ENCODE peak calls at places on chromosome 18, in nine cellular contexts. One of them, this sample, is unnamed.

GRCh38 chr18:44789704-44790103 is 109.0 kb downstream of the SETBP1 start:
- DNase-seq in cardiac muscle cell: peak; percentile 31
- DNase-seq in nephron progenitor cell: peak; percentile 10
- DNase-seq in NCI-H1092 treated with DMSO at 0.1 percent for 48 hours: no peak
- DNase-seq in T-helper 1 cell: no peak
- DNase-seq in activated CD4-positive, alpha-beta T cell treated with anti-CD3 and anti-CD28 coated beads, Interleukin-2, amount 50 U/mL, for 48 hours: no peak
- DNase-seq in central memory CD4-positive, alpha-beta T cell: no peak
- DNase-seq in A172: no peak
- DNase-seq in HFFc6: no peak
- DNase-seq in this sample: no peak

GRCh38 chr18:3529597-3529996 is 79.6 kb downstream of the TGIF1 start:
- DNase-seq in cardiac muscle cell: peak; percentile 42
- DNase-seq in nephron progenitor cell: no peak
- DNase-seq in NCI-H1092 treated with DMSO at 0.1 percent for 48 hours: peak; percentile 86
- DNase-seq in T-helper 1 cell: no peak
- DNase-seq in activated CD4-positive, alpha-beta T cell treated with anti-CD3 and anti-CD28 coated beads, Interleukin-2, amount 50 U/mL, for 48 hours: no peak
- DNase-seq in central memory CD4-positive, alpha-beta T cell: no peak
- DNase-seq in A172: no peak
- DNase-seq in HFFc6: no peak
- DNase-seq in this sample: no peak

GRCh38 chr18:56086176-56086575 is 498.2 kb upstream of the TCF4 start:
- DNase-seq in cardiac muscle cell: no peak
- DNase-seq in nephron progenitor cell: no peak
- DNase-seq in NCI-H1092 treated with DMSO at 0.1 percent for 48 hours: no peak
- DNase-seq in T-helper 1 cell: no peak
- DNase-seq in activated CD4-positive, alpha-beta T cell treated with anti-CD3 and anti-CD28 coated beads, Interleukin-2, amount 50 U/mL, for 48 hours: no peak
- DNase-seq in central memory CD4-positive, alpha-beta T cell: no peak
- DNase-seq in A172: no peak
- DNase-seq in HFFc6: peak; percentile 5
- DNase-seq in this sample: no peak

GRCh38 chr18:12287131-12287681 is 20.8 kb upstream of the TUBB6 start:
- DNase-seq in cardiac muscle cell: no peak
- DNase-seq in nephron progenitor cell: peak; percentile 35
- DNase-seq in NCI-H1092 treated with DMSO at 0.1 percent for 48 hours: no peak
- DNase-seq in T-helper 1 cell: no peak
- DNase-seq in activated CD4-positive, alpha-beta T cell treated with anti-CD3 and anti-CD28 coated beads, Interleukin-2, amount 50 U/mL, for 48 hours: no peak
- DNase-seq in central memory CD4-positive, alpha-beta T cell: no peak
- DNase-seq in A172: no peak
- DNase-seq in HFFc6: no peak
- DNase-seq in this sample: no peak

GRCh38 chr18:23994361-23994902 is 20.1 kb upstream of the TTC39C start:
- DNase-seq in cardiac muscle cell: peak; percentile 69
- DNase-seq in nephron progenitor cell: no peak
- DNase-seq in NCI-H1092 treated with DMSO at 0.1 percent for 48 hours: peak; percentile 98
- DNase-seq in T-helper 1 cell: peak; percentile 23
- DNase-seq in activated CD4-positive, alpha-beta T cell treated with anti-CD3 and anti-CD28 coated beads, Interleukin-2, amount 50 U/mL, for 48 hours: peak; percentile 39
- DNase-seq in central memory CD4-positive, alpha-beta T cell: peak; percentile 53
- DNase-seq in A172: peak; percentile 80
- DNase-seq in HFFc6: peak; percentile 96
- DNase-seq in this sample: peak; percentile 39

GRCh38 chr18:30491815-30492551 is 550.6 kb downstream of the DSC3 start:
- DNase-seq in cardiac muscle cell: peak; percentile 18
- DNase-seq in nephron progenitor cell: no peak
- DNase-seq in NCI-H1092 treated with DMSO at 0.1 percent for 48 hours: no peak
- DNase-seq in T-helper 1 cell: no peak
- DNase-seq in activated CD4-positive, alpha-beta T cell treated with anti-CD3 and anti-CD28 coated beads, Interleukin-2, amount 50 U/mL, for 48 hours: no peak
- DNase-seq in central memory CD4-positive, alpha-beta T cell: no peak
- DNase-seq in A172: no peak
- DNase-seq in HFFc6: no peak
- DNase-seq in this sample: no peak

GRCh38 chr18:28176933-28177827 is at the start of gene CDH2:
- DNase-seq in cardiac muscle cell: peak; percentile 96
- DNase-seq in nephron progenitor cell: peak; percentile 80
- DNase-seq in NCI-H1092 treated with DMSO at 0.1 percent for 48 hours: peak; percentile 93
- DNase-seq in T-helper 1 cell: no peak
- DNase-seq in activated CD4-positive, alpha-beta T cell treated with anti-CD3 and anti-CD28 coated beads, Interleukin-2, amount 50 U/mL, for 48 hours: no peak
- DNase-seq in central memory CD4-positive, alpha-beta T cell: no peak
- DNase-seq in A172: peak; percentile 86
- DNase-seq in HFFc6: peak; percentile 82
- DNase-seq in this sample: peak; percentile 24

GRCh38 chr18:49030138-49030537 is 79.4 kb upstream of the SMAD7 start:
- DNase-seq in cardiac muscle cell: no peak
- DNase-seq in nephron progenitor cell: no peak
- DNase-seq in NCI-H1092 treated with DMSO at 0.1 percent for 48 hours: no peak
- DNase-seq in T-helper 1 cell: no peak
- DNase-seq in activated CD4-positive, alpha-beta T cell treated with anti-CD3 and anti-CD28 coated beads, Interleukin-2, amount 50 U/mL, for 48 hours: no peak
- DNase-seq in central memory CD4-positive, alpha-beta T cell: no peak
- DNase-seq in A172: no peak
- DNase-seq in HFFc6: no peak
- DNase-seq in this sample: no peak

GRCh38 chr18:77177009-77177408 is 44.4 kb upstream of the MBP start:
- DNase-seq in cardiac muscle cell: peak; percentile 16
- DNase-seq in nephron progenitor cell: no peak
- DNase-seq in NCI-H1092 treated with DMSO at 0.1 percent for 48 hours: no peak
- DNase-seq in T-helper 1 cell: no peak
- DNase-seq in activated CD4-positive, alpha-beta T cell treated with anti-CD3 and anti-CD28 coated beads, Interleukin-2, amount 50 U/mL, for 48 hours: no peak
- DNase-seq in central memory CD4-positive, alpha-beta T cell: no peak
- DNase-seq in A172: no peak
- DNase-seq in HFFc6: peak; percentile 45
- DNase-seq in this sample: no peak

GRCh38 chr18:50090370-50091312 is 104.3 kb downstream of the MYO5B start:
- DNase-seq in cardiac muscle cell: no peak
- DNase-seq in nephron progenitor cell: no peak
- DNase-seq in NCI-H1092 treated with DMSO at 0.1 percent for 48 hours: no peak
- DNase-seq in T-helper 1 cell: no peak
- DNase-seq in activated CD4-positive, alpha-beta T cell treated with anti-CD3 and anti-CD28 coated beads, Interleukin-2, amount 50 U/mL, for 48 hours: no peak
- DNase-seq in central memory CD4-positive, alpha-beta T cell: no peak
- DNase-seq in A172: no peak
- DNase-seq in HFFc6: no peak
- DNase-seq in this sample: no peak

GRCh38 chr18:46293699-46294300 is 189.6 kb downstream of the HAUS1 start:
- DNase-seq in cardiac muscle cell: peak; percentile 22
- DNase-seq in nephron progenitor cell: no peak
- DNase-seq in NCI-H1092 treated with DMSO at 0.1 percent for 48 hours: no peak
- DNase-seq in T-helper 1 cell: no peak
- DNase-seq in activated CD4-positive, alpha-beta T cell treated with anti-CD3 and anti-CD28 coated beads, Interleukin-2, amount 50 U/mL, for 48 hours: no peak
- DNase-seq in central memory CD4-positive, alpha-beta T cell: no peak
- DNase-seq in A172: no peak
- DNase-seq in HFFc6: no peak
- DNase-seq in this sample: peak; percentile 59

GRCh38 chr18:24459772-24460171 is 665 bp upstream of the HRH4 start:
- DNase-seq in cardiac muscle cell: no peak
- DNase-seq in nephron progenitor cell: no peak
- DNase-seq in NCI-H1092 treated with DMSO at 0.1 percent for 48 hours: no peak
- DNase-seq in T-helper 1 cell: no peak
- DNase-seq in activated CD4-positive, alpha-beta T cell treated with anti-CD3 and anti-CD28 coated beads, Interleukin-2, amount 50 U/mL, for 48 hours: no peak
- DNase-seq in central memory CD4-positive, alpha-beta T cell: no peak
- DNase-seq in A172: no peak
- DNase-seq in HFFc6: no peak
- DNase-seq in this sample: no peak

GRCh38 chr18:76495435-76496199 is 575 bp upstream of the ZNF516 start:
- DNase-seq in cardiac muscle cell: peak; percentile 63
- DNase-seq in nephron progenitor cell: peak; percentile 59
- DNase-seq in NCI-H1092 treated with DMSO at 0.1 percent for 48 hours: peak; percentile 77
- DNase-seq in T-helper 1 cell: no peak
- DNase-seq in activated CD4-positive, alpha-beta T cell treated with anti-CD3 and anti-CD28 coated beads, Interleukin-2, amount 50 U/mL, for 48 hours: no peak
- DNase-seq in central memory CD4-positive, alpha-beta T cell: peak; percentile 11
- DNase-seq in A172: no peak
- DNase-seq in HFFc6: peak; percentile 37
- DNase-seq in this sample: no peak

GRCh38 chr18:48186084-48186798 is 222.9 kb downstream of the ZBTB7C start:
- DNase-seq in cardiac muscle cell: peak; percentile 37
- DNase-seq in nephron progenitor cell: peak; percentile 39
- DNase-seq in NCI-H1092 treated with DMSO at 0.1 percent for 48 hours: peak; percentile 52
- DNase-seq in T-helper 1 cell: no peak
- DNase-seq in activated CD4-positive, alpha-beta T cell treated with anti-CD3 and anti-CD28 coated beads, Interleukin-2, amount 50 U/mL, for 48 hours: no peak
- DNase-seq in central memory CD4-positive, alpha-beta T cell: no peak
- DNase-seq in A172: peak; percentile 8
- DNase-seq in HFFc6: no peak
- DNase-seq in this sample: no peak